ENCODE peak calls at places on chromosomes 4 and X, in six cellular contexts. One of them, this sample, is unnamed.

GRCh38 chr4:74499986-74500781 is 55.2 kb downstream of the AREG start:
- DNase-seq in uterus: no peak
- DNase-seq in fibroblast of lung: no peak
- DNase-seq in stomach: no peak
- DNase-seq in right cardiac atrium: no peak
- DNase-seq in lower lobe of right lung: no peak
- DNase-seq in this sample: peak; percentile 43

GRCh38 chrX:108131471-108131870 is 39.9 kb downstream of the ATG4A start:
- DNase-seq in fibroblast of lung: no peak
- DNase-seq in uterus: no peak
- DNase-seq in right cardiac atrium: no peak
- DNase-seq in lower lobe of right lung: no peak
- DNase-seq in stomach: no peak
- DNase-seq in this sample: peak; percentile 67

GRCh38 chr4:53714377-53715140 is 123.3 kb upstream of the LNX1 start:
- DNase-seq in stomach: no peak
- DNase-seq in uterus: no peak
- DNase-seq in fibroblast of lung: peak; percentile 22
- DNase-seq in right cardiac atrium: no peak
- DNase-seq in lower lobe of right lung: no peak
- DNase-seq in this sample: no peak

GRCh38 chrX:130726661-130727060 is 176.3 kb downstream of the ENOX2 start:
- DNase-seq in right cardiac atrium: peak; percentile 32
- DNase-seq in lower lobe of right lung: peak; percentile 47
- DNase-seq in fibroblast of lung: peak; percentile 33
- DNase-seq in uterus: no peak
- DNase-seq in stomach: no peak
- DNase-seq in this sample: no peak

GRCh38 chrX:40855411-40855810 is 120.1 kb upstream of the MED14 start:
- DNase-seq in fibroblast of lung: no peak
- DNase-seq in lower lobe of right lung: no peak
- DNase-seq in uterus: no peak
- DNase-seq in right cardiac atrium: no peak
- DNase-seq in stomach: no peak
- DNase-seq in this sample: peak; percentile 27

GRCh38 chr4:661856-662761 is 12.0 kb downstream of the ATP5ME start:
- DNase-seq in uterus: no peak
- DNase-seq in stomach: no peak
- DNase-seq in fibroblast of lung: no peak
- DNase-seq in right cardiac atrium: peak; percentile 61
- DNase-seq in lower lobe of right lung: peak; percentile 45
- DNase-seq in this sample: no peak

GRCh38 chr4:93834371-93835066 is 6.0 kb downstream of the ATOH1 start:
- DNase-seq in fibroblast of lung: no peak
- DNase-seq in uterus: no peak
- DNase-seq in right cardiac atrium: no peak
- DNase-seq in stomach: no peak
- DNase-seq in lower lobe of right lung: no peak
- DNase-seq in this sample: no peak

GRCh38 chr4:119080721-119081541 is 54.7 kb upstream of the MYOZ2 start:
- DNase-seq in fibroblast of lung: no peak
- DNase-seq in uterus: no peak
- DNase-seq in stomach: no peak
- DNase-seq in right cardiac atrium: no peak
- DNase-seq in lower lobe of right lung: no peak
- DNase-seq in this sample: peak; percentile 52

GRCh38 chr4:15314974-15315373 is 112.9 kb upstream of the C1QTNF7 start:
- DNase-seq in right cardiac atrium: no peak
- DNase-seq in stomach: no peak
- DNase-seq in fibroblast of lung: no peak
- DNase-seq in lower lobe of right lung: no peak
- DNase-seq in uterus: no peak
- DNase-seq in this sample: no peak
- H3K9me3 ChIP-seq in right cardiac atrium: no peaks in the 10 kb centered on the region
- H3K9me3 ChIP-seq in stomach: no peaks in the 10 kb centered on the region
- H3K9me3 ChIP-seq in fibroblast of lung: no peaks in the 10 kb centered on the region
- H3K9me3 ChIP-seq in lower lobe of right lung: no peaks in the 10 kb centered on the region
- H3K9me3 ChIP-seq in uterus: no peaks in the 10 kb centered on the region
- H3K9me3 ChIP-seq in this sample: no peaks in the 10 kb centered on the region

DNA sequence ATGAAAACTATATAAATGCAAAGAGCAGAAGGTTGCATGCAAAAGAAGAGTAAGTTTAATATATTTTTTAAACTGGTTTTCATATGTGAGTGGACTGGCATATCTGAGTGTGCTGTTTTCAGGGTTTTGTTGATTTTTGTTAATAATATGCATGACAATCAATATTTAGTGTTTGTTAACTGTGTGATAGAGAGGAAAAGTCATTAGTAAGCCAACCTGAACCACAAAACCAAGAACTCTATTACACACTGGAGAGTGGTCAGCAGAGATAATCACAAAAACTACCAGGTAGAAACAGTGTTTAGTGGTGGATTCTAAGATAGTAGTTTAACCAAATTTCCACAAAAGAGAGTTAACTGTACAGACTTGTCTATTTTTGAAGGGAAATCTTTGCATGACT is 396.9 kb downstream of the GASK1B start:
- DNase-seq in fibroblast of lung: no peak
- DNase-seq in uterus: no peak
- DNase-seq in right cardiac atrium: no peak
- DNase-seq in stomach: no peak
- DNase-seq in lower lobe of right lung: no peak
- DNase-seq in this sample: no peak
- H3K9me3 ChIP-seq in fibroblast of lung: no peaks in the 10 kb centered on the region
- H3K9me3 ChIP-seq in uterus: no peaks in the 10 kb centered on the region
- H3K9me3 ChIP-seq in right cardiac atrium: no peaks in the 10 kb centered on the region
- H3K9me3 ChIP-seq in stomach: no peaks in the 10 kb centered on the region
- H3K9me3 ChIP-seq in lower lobe of right lung: no peaks in the 10 kb centered on the region
- H3K9me3 ChIP-seq in this sample: no peaks in the 10 kb centered on the region

DNA sequence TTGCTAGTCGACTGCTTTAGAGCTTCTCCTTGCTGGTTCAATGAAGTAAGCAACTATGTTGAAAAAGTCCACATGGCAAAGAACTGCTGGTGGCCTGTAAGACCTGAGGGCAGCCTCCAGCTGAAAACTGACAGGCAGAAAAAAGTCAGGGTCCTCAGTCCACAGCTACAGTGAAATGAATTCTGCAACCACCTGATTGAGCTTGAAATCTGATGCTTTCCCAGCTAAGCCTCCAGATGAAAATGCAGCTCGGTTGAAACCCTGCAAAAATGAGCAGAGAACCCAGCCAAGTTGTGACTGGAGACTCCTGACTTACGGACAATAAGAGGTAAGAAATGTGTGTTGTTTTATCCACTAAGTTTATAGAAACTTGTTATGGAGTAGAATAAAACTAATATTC is 776.6 kb downstream of the STPG2 start:
- DNase-seq in stomach: no peak
- DNase-seq in fibroblast of lung: no peak
- DNase-seq in lower lobe of right lung: no peak
- DNase-seq in uterus: no peak
- DNase-seq in right cardiac atrium: no peak
- DNase-seq in this sample: no peak
- H3K9me3 ChIP-seq in stomach: peaks cover 23% of the 10 kb centered on the region
- H3K9me3 ChIP-seq in fibroblast of lung: no peaks in the 10 kb centered on the region
- H3K9me3 ChIP-seq in lower lobe of right lung: no peaks in the 10 kb centered on the region
- H3K9me3 ChIP-seq in uterus: no peaks in the 10 kb centered on the region
- H3K9me3 ChIP-seq in right cardiac atrium: no peaks in the 10 kb centered on the region
- H3K9me3 ChIP-seq in this sample: no peaks in the 10 kb centered on the region

GRCh38 chr4:84499065-84499982 is at the start of gene NKX6-1:
- DNase-seq in uterus: peak; percentile 23
- DNase-seq in fibroblast of lung: peak; percentile 55
- DNase-seq in lower lobe of right lung: peak; percentile 60
- DNase-seq in stomach: peak; percentile 38
- DNase-seq in right cardiac atrium: peak; percentile 75
- DNase-seq in this sample: peak; percentile 93
- H3K9me3 ChIP-seq in uterus: no peaks in the 10 kb centered on the region
- H3K9me3 ChIP-seq in fibroblast of lung: no peaks in the 10 kb centered on the region
- H3K9me3 ChIP-seq in lower lobe of right lung: no peaks in the 10 kb centered on the region
- H3K9me3 ChIP-seq in stomach: peaks cover 33% of the 10 kb centered on the region
- H3K9me3 ChIP-seq in right cardiac atrium: no peaks in the 10 kb centered on the region
- H3K9me3 ChIP-seq in this sample: peaks cover 3% of the 10 kb centered on the region

GRCh38 chr4:97952763-97953162 is 190.5 kb downstream of the STPG2 start:
- DNase-seq in fibroblast of lung: no peak
- DNase-seq in uterus: no peak
- DNase-seq in right cardiac atrium: no peak
- DNase-seq in lower lobe of right lung: no peak
- DNase-seq in stomach: no peak
- DNase-seq in this sample: no peak
- H3K9me3 ChIP-seq in fibroblast of lung: no peaks in the 10 kb centered on the region
- H3K9me3 ChIP-seq in uterus: no peaks in the 10 kb centered on the region
- H3K9me3 ChIP-seq in right cardiac atrium: no peaks in the 10 kb centered on the region
- H3K9me3 ChIP-seq in lower lobe of right lung: peaks cover 8% of the 10 kb centered on the region
- H3K9me3 ChIP-seq in stomach: peaks cover 33% of the 10 kb centered on the region
- H3K9me3 ChIP-seq in this sample: no peaks in the 10 kb centered on the region

DNA sequence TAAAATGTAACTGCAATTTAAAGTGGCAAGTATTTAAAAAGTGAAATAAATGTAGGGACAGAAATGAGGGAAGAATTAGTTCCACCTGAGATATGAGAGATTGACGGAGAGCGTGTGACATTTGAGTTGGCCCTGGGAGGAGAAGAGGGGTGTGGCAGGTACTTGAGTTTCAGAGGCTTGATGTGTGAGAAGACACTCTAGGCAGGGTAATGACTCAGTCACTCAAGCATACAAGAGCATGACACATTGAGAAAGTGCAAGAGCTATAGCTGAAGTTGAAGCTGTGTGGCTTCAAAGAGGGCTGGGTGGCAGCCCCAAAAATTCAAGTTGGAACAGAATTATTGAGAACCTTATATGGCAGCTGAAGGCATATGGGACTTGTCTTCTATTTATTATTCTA is 420.5 kb downstream of the SLITRK2 start:
- DNase-seq in uterus: no peak
- DNase-seq in stomach: no peak
- DNase-seq in fibroblast of lung: no peak
- DNase-seq in lower lobe of right lung: no peak
- DNase-seq in right cardiac atrium: no peak
- DNase-seq in this sample: no peak
- H3K9me3 ChIP-seq in uterus: no peaks in the 10 kb centered on the region
- H3K9me3 ChIP-seq in stomach: peaks cover 18% of the 10 kb centered on the region
- H3K9me3 ChIP-seq in fibroblast of lung: no peaks in the 10 kb centered on the region
- H3K9me3 ChIP-seq in lower lobe of right lung: no peaks in the 10 kb centered on the region
- H3K9me3 ChIP-seq in right cardiac atrium: no peaks in the 10 kb centered on the region
- H3K9me3 ChIP-seq in this sample: no peaks in the 10 kb centered on the region

GRCh38 chr4:37830640-37831039 is 4.2 kb downstream of the PGM2 start:
- DNase-seq in right cardiac atrium: no peak
- DNase-seq in fibroblast of lung: no peak
- DNase-seq in uterus: no peak
- DNase-seq in lower lobe of right lung: no peak
- DNase-seq in stomach: no peak
- DNase-seq in this sample: no peak

GRCh38 chr4:37826282-37827029 is at the start of gene PGM2:
- DNase-seq in fibroblast of lung: peak; percentile 78
- DNase-seq in uterus: peak; percentile 81
- DNase-seq in stomach: peak; percentile 89
- DNase-seq in right cardiac atrium: peak; percentile 95
- DNase-seq in lower lobe of right lung: peak; percentile 94
- DNase-seq in this sample: peak; percentile 70

GRCh38 chr4:37827030-37827705 is 682 bp downstream of the PGM2 start:
- DNase-seq in uterus: peak; percentile 24
- DNase-seq in lower lobe of right lung: no peak
- DNase-seq in fibroblast of lung: peak; percentile 61
- DNase-seq in right cardiac atrium: peak; percentile 76
- DNase-seq in stomach: peak; percentile 27
- DNase-seq in this sample: no peak

GRCh38 chr4:37827802-37828321 is 1.4 kb downstream of the PGM2 start:
- DNase-seq in lower lobe of right lung: no peak
- DNase-seq in uterus: no peak
- DNase-seq in right cardiac atrium: no peak
- DNase-seq in fibroblast of lung: no peak
- DNase-seq in stomach: no peak
- DNase-seq in this sample: no peak

DNA sequence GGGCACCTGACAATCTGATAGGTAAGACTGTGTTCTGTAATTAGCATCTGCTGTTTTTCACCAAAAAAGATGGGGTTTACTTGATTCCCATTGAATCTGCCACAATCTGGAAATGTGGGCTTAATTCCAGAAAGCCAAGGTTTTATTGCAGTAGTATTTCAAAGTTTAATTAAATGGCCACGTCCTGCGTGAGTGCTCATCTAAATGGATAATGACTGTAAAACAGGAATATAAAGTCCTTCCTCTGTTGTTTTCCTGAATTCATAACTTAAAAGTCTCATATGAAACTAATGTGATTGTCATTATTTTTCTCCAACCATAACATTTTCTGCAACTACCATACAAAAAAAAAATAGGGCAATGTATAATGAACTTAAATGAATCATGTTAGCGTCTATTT is 2.4 kb downstream of the PGM2 start:
- DNase-seq in right cardiac atrium: no peak
- DNase-seq in fibroblast of lung: no peak
- DNase-seq in uterus: no peak
- DNase-seq in lower lobe of right lung: no peak
- DNase-seq in stomach: no peak
- DNase-seq in this sample: no peak
- H3K9me3 ChIP-seq in right cardiac atrium: no peaks in the 10 kb centered on the region
- H3K9me3 ChIP-seq in fibroblast of lung: no peaks in the 10 kb centered on the region
- H3K9me3 ChIP-seq in uterus: no peaks in the 10 kb centered on the region
- H3K9me3 ChIP-seq in lower lobe of right lung: no peaks in the 10 kb centered on the region
- H3K9me3 ChIP-seq in stomach: no peaks in the 10 kb centered on the region
- H3K9me3 ChIP-seq in this sample: no peaks in the 10 kb centered on the region

GRCh38 chr4:129063640-129064039 is 29.7 kb downstream of the SCLT1 start:
- DNase-seq in fibroblast of lung: no peak
- DNase-seq in uterus: no peak
- DNase-seq in lower lobe of right lung: no peak
- DNase-seq in right cardiac atrium: no peak
- DNase-seq in stomach: no peak
- DNase-seq in this sample: no peak

GRCh38 chr4:129062580-129062979 is 30.8 kb downstream of the SCLT1 start:
- DNase-seq in uterus: no peak
- DNase-seq in lower lobe of right lung: no peak
- DNase-seq in stomach: no peak
- DNase-seq in right cardiac atrium: no peak
- DNase-seq in fibroblast of lung: no peak
- DNase-seq in this sample: no peak

GRCh38 chr4:129064717-129065116 is 28.6 kb downstream of the SCLT1 start:
- DNase-seq in uterus: no peak
- DNase-seq in fibroblast of lung: peak; percentile 91
- DNase-seq in stomach: no peak
- DNase-seq in lower lobe of right lung: no peak
- DNase-seq in right cardiac atrium: no peak
- DNase-seq in this sample: no peak

GRCh38 chr4:129059028-129059427 is 34.3 kb downstream of the SCLT1 start:
- DNase-seq in stomach: no peak
- DNase-seq in lower lobe of right lung: no peak
- DNase-seq in uterus: no peak
- DNase-seq in right cardiac atrium: no peak
- DNase-seq in fibroblast of lung: no peak
- DNase-seq in this sample: no peak
- H3K9me3 ChIP-seq in stomach: peaks cover 98% of the 10 kb centered on the region
- H3K9me3 ChIP-seq in lower lobe of right lung: peaks cover 83% of the 10 kb centered on the region
- H3K9me3 ChIP-seq in uterus: peaks cover 80% of the 10 kb centered on the region
- H3K9me3 ChIP-seq in right cardiac atrium: peaks cover 6% of the 10 kb centered on the region
- H3K9me3 ChIP-seq in fibroblast of lung: no peaks in the 10 kb centered on the region
- H3K9me3 ChIP-seq in this sample: peaks cover 39% of the 10 kb centered on the region